ENCODE peak calls at places on chromosomes 5 and 9, in six cellular contexts. One of them, this sample, is unnamed.

GRCh38 chr5:5699062-5699461 is 276.6 kb downstream of the ICE1 start:
- DNase-seq in amniotic stem cell: no peak
- DNase-seq in activated naive CD8-positive, alpha-beta T cell treated with anti-CD3 and anti-CD28 coated beads, Interleukin-2, amount 50 U/mL, for 16 hours: no peak
- DNase-seq in astrocyte of the spinal cord: no peak
- DNase-seq in EL: no peak
- DNase-seq in DMS 273 treated with DMSO at 0.1 percent for 48 hours: no peak
- DNase-seq in this sample: peak

GRCh38 chr9:36400332-36401178 is 486 bp upstream of the RNF38 start:
- DNase-seq in amniotic stem cell: peak
- DNase-seq in activated naive CD8-positive, alpha-beta T cell treated with anti-CD3 and anti-CD28 coated beads, Interleukin-2, amount 50 U/mL, for 16 hours: peak
- DNase-seq in astrocyte of the spinal cord: peak
- DNase-seq in EL: peak
- DNase-seq in DMS 273 treated with DMSO at 0.1 percent for 48 hours: peak
- DNase-seq in this sample: peak

GRCh38 chr9:114652776-114653555 is 4.6 kb downstream of the TEX53 start:
- DNase-seq in amniotic stem cell: no peak
- DNase-seq in activated naive CD8-positive, alpha-beta T cell treated with anti-CD3 and anti-CD28 coated beads, Interleukin-2, amount 50 U/mL, for 16 hours: no peak
- DNase-seq in astrocyte of the spinal cord: no peak
- DNase-seq in EL: peak
- DNase-seq in DMS 273 treated with DMSO at 0.1 percent for 48 hours: no peak
- DNase-seq in this sample: no peak

GRCh38 chr5:2920312-2920711 is 168.8 kb upstream of the IRX2 start:
- DNase-seq in amniotic stem cell: no peak
- DNase-seq in activated naive CD8-positive, alpha-beta T cell treated with anti-CD3 and anti-CD28 coated beads, Interleukin-2, amount 50 U/mL, for 16 hours: no peak
- DNase-seq in astrocyte of the spinal cord: no peak
- DNase-seq in EL: no peak
- DNase-seq in DMS 273 treated with DMSO at 0.1 percent for 48 hours: no peak
- DNase-seq in this sample: no peak

GRCh38 chr5:42632501-42632900 is 124.1 kb upstream of the CCDC152 start:
- DNase-seq in amniotic stem cell: no peak
- DNase-seq in activated naive CD8-positive, alpha-beta T cell treated with anti-CD3 and anti-CD28 coated beads, Interleukin-2, amount 50 U/mL, for 16 hours: no peak
- DNase-seq in astrocyte of the spinal cord: no peak
- DNase-seq in EL: no peak
- DNase-seq in DMS 273 treated with DMSO at 0.1 percent for 48 hours: no peak
- DNase-seq in this sample: no peak

GRCh38 chr5:72394688-72395087 is 74.5 kb downstream of the PTCD2 start:
- DNase-seq in amniotic stem cell: no peak
- DNase-seq in activated naive CD8-positive, alpha-beta T cell treated with anti-CD3 and anti-CD28 coated beads, Interleukin-2, amount 50 U/mL, for 16 hours: no peak
- DNase-seq in astrocyte of the spinal cord: no peak
- DNase-seq in EL: no peak
- DNase-seq in DMS 273 treated with DMSO at 0.1 percent for 48 hours: no peak
- DNase-seq in this sample: peak

GRCh38 chr9:73916016-73916673 is 581.0 kb upstream of the RORB start:
- DNase-seq in amniotic stem cell: no peak
- DNase-seq in activated naive CD8-positive, alpha-beta T cell treated with anti-CD3 and anti-CD28 coated beads, Interleukin-2, amount 50 U/mL, for 16 hours: no peak
- DNase-seq in astrocyte of the spinal cord: peak
- DNase-seq in EL: no peak
- DNase-seq in DMS 273 treated with DMSO at 0.1 percent for 48 hours: no peak
- DNase-seq in this sample: no peak

GRCh38 chr9:99000480-99001395 is 57.0 kb downstream of the COL15A1 start:
- DNase-seq in amniotic stem cell: peak
- DNase-seq in activated naive CD8-positive, alpha-beta T cell treated with anti-CD3 and anti-CD28 coated beads, Interleukin-2, amount 50 U/mL, for 16 hours: no peak
- DNase-seq in astrocyte of the spinal cord: peak
- DNase-seq in EL: peak
- DNase-seq in DMS 273 treated with DMSO at 0.1 percent for 48 hours: no peak
- DNase-seq in this sample: peak

GRCh38 chr5:7329712-7330111 is 66.2 kb upstream of the ADCY2 start:
- DNase-seq in amniotic stem cell: no peak
- DNase-seq in activated naive CD8-positive, alpha-beta T cell treated with anti-CD3 and anti-CD28 coated beads, Interleukin-2, amount 50 U/mL, for 16 hours: no peak
- DNase-seq in astrocyte of the spinal cord: no peak
- DNase-seq in EL: no peak
- DNase-seq in DMS 273 treated with DMSO at 0.1 percent for 48 hours: no peak
- DNase-seq in this sample: no peak

GRCh38 chr5:1468247-1468612 is 23.0 kb upstream of the SLC6A3 start:
- DNase-seq in amniotic stem cell: no peak
- DNase-seq in activated naive CD8-positive, alpha-beta T cell treated with anti-CD3 and anti-CD28 coated beads, Interleukin-2, amount 50 U/mL, for 16 hours: no peak
- DNase-seq in astrocyte of the spinal cord: no peak
- DNase-seq in EL: no peak
- DNase-seq in DMS 273 treated with DMSO at 0.1 percent for 48 hours: no peak
- DNase-seq in this sample: peak

GRCh38 chr9:104794070-104794469 is 30.1 kb downstream of the NIPSNAP3B start:
- DNase-seq in amniotic stem cell: no peak
- DNase-seq in activated naive CD8-positive, alpha-beta T cell treated with anti-CD3 and anti-CD28 coated beads, Interleukin-2, amount 50 U/mL, for 16 hours: no peak
- DNase-seq in astrocyte of the spinal cord: no peak
- DNase-seq in EL: no peak
- DNase-seq in DMS 273 treated with DMSO at 0.1 percent for 48 hours: no peak
- DNase-seq in this sample: no peak

GRCh38 chr5:176794509-176794908 is 15.8 kb upstream of the UNC5A start:
- DNase-seq in amniotic stem cell: no peak
- DNase-seq in activated naive CD8-positive, alpha-beta T cell treated with anti-CD3 and anti-CD28 coated beads, Interleukin-2, amount 50 U/mL, for 16 hours: no peak
- DNase-seq in astrocyte of the spinal cord: no peak
- DNase-seq in EL: no peak
- DNase-seq in DMS 273 treated with DMSO at 0.1 percent for 48 hours: no peak
- DNase-seq in this sample: no peak

GRCh38 chr9:125325821-125326220 is 64.2 kb downstream of the GAPVD1 start:
- DNase-seq in amniotic stem cell: no peak
- DNase-seq in activated naive CD8-positive, alpha-beta T cell treated with anti-CD3 and anti-CD28 coated beads, Interleukin-2, amount 50 U/mL, for 16 hours: no peak
- DNase-seq in astrocyte of the spinal cord: no peak
- DNase-seq in EL: peak
- DNase-seq in DMS 273 treated with DMSO at 0.1 percent for 48 hours: no peak
- DNase-seq in this sample: no peak

GRCh38 chr5:150122536-150123481 is 32.8 kb downstream of the PDGFRB start:
- DNase-seq in amniotic stem cell: no peak
- DNase-seq in activated naive CD8-positive, alpha-beta T cell treated with anti-CD3 and anti-CD28 coated beads, Interleukin-2, amount 50 U/mL, for 16 hours: no peak
- DNase-seq in astrocyte of the spinal cord: no peak
- DNase-seq in EL: no peak
- DNase-seq in DMS 273 treated with DMSO at 0.1 percent for 48 hours: no peak
- DNase-seq in this sample: no peak

GRCh38 chr9:77111408-77111807 is 65.9 kb upstream of the VPS13A start:
- DNase-seq in amniotic stem cell: no peak
- DNase-seq in activated naive CD8-positive, alpha-beta T cell treated with anti-CD3 and anti-CD28 coated beads, Interleukin-2, amount 50 U/mL, for 16 hours: no peak
- DNase-seq in astrocyte of the spinal cord: no peak
- DNase-seq in EL: no peak
- DNase-seq in DMS 273 treated with DMSO at 0.1 percent for 48 hours: no peak
- DNase-seq in this sample: no peak

GRCh38 chr5:160961761-160962160 is 109.8 kb upstream of the ATP10B start:
- DNase-seq in amniotic stem cell: no peak
- DNase-seq in activated naive CD8-positive, alpha-beta T cell treated with anti-CD3 and anti-CD28 coated beads, Interleukin-2, amount 50 U/mL, for 16 hours: no peak
- DNase-seq in astrocyte of the spinal cord: no peak
- DNase-seq in EL: no peak
- DNase-seq in DMS 273 treated with DMSO at 0.1 percent for 48 hours: no peak
- DNase-seq in this sample: peak

GRCh38 chr5:122183098-122183794 is 53.9 kb downstream of the ZNF474 start:
- DNase-seq in amniotic stem cell: peak
- DNase-seq in activated naive CD8-positive, alpha-beta T cell treated with anti-CD3 and anti-CD28 coated beads, Interleukin-2, amount 50 U/mL, for 16 hours: no peak
- DNase-seq in astrocyte of the spinal cord: peak
- DNase-seq in EL: peak
- DNase-seq in DMS 273 treated with DMSO at 0.1 percent for 48 hours: no peak
- DNase-seq in this sample: peak

GRCh38 chr9:83505282-83505681 is 32.9 kb downstream of the FRMD3 start:
- DNase-seq in amniotic stem cell: no peak
- DNase-seq in activated naive CD8-positive, alpha-beta T cell treated with anti-CD3 and anti-CD28 coated beads, Interleukin-2, amount 50 U/mL, for 16 hours: no peak
- DNase-seq in astrocyte of the spinal cord: no peak
- DNase-seq in EL: no peak
- DNase-seq in DMS 273 treated with DMSO at 0.1 percent for 48 hours: peak
- DNase-seq in this sample: peak

GRCh38 chr9:36158917-36159316 is 10.3 kb upstream of the CCIN start:
- DNase-seq in amniotic stem cell: no peak
- DNase-seq in activated naive CD8-positive, alpha-beta T cell treated with anti-CD3 and anti-CD28 coated beads, Interleukin-2, amount 50 U/mL, for 16 hours: no peak
- DNase-seq in astrocyte of the spinal cord: no peak
- DNase-seq in EL: no peak
- DNase-seq in DMS 273 treated with DMSO at 0.1 percent for 48 hours: no peak
- DNase-seq in this sample: no peak

GRCh38 chr9:133534346-133535284 is at the start of gene ADAMTSL2:
- DNase-seq in amniotic stem cell: no peak
- DNase-seq in activated naive CD8-positive, alpha-beta T cell treated with anti-CD3 and anti-CD28 coated beads, Interleukin-2, amount 50 U/mL, for 16 hours: peak
- DNase-seq in astrocyte of the spinal cord: peak
- DNase-seq in EL: peak
- DNase-seq in DMS 273 treated with DMSO at 0.1 percent for 48 hours: peak
- DNase-seq in this sample: peak

GRCh38 chr5:151739395-151739794 is 19.0 kb downstream of the ATOX1 start:
- DNase-seq in amniotic stem cell: no peak
- DNase-seq in activated naive CD8-positive, alpha-beta T cell treated with anti-CD3 and anti-CD28 coated beads, Interleukin-2, amount 50 U/mL, for 16 hours: no peak
- DNase-seq in astrocyte of the spinal cord: peak
- DNase-seq in EL: no peak
- DNase-seq in DMS 273 treated with DMSO at 0.1 percent for 48 hours: no peak
- DNase-seq in this sample: no peak